ENCODE peak calls at places on chromosomes 2 and 18, in ten cellular contexts. E, M, S, R, Y, H, G, Z, L and V are unnamed samples.

GRCh38 chr18:36808681-36809080 is 20.1 kb downstream of the TPGS2 start:
- DNase-seq in Y (peak), E (no peak), S (peak), Z (no peak), H (peak), G (no peak), R (peak), M (no peak), L (peak), V (no peak)

GRCh38 chr2:193581807-193582206 is 1387.1 kb upstream of the TMEFF2 start:
- DNase-seq in E (no peak), R (no peak), S (no peak), Z (no peak), L (no peak), H (no peak), M (no peak), Y (no peak), G (no peak), V (no peak)

GRCh38 chr2:45953376-45954050 is 302.0 kb downstream of the PRKCE start:
- DNase-seq in G (no peak), E (no peak), H (no peak), L (no peak), M (no peak), R (no peak), S (no peak), Z (no peak), Y (no peak), V (no peak)

GRCh38 chr2:9112079-9112721 is 94.4 kb upstream of the ASAP2 start:
- DNase-seq in Y (peak), Z (peak), S (peak), G (no peak), H (peak), E (peak), R (peak), M (no peak), L (peak), V (peak)

GRCh38 chr2:212797484-212798205 is 259.0 kb upstream of the ERBB4 start:
- DNase-seq in Y (peak), S (no peak), M (no peak), H (no peak), Z (no peak), E (no peak), L (no peak), G (no peak), R (peak), V (no peak)

GRCh38 chr2:188503975-188504374 is 212.3 kb downstream of the GULP1 start:
- DNase-seq in G (no peak), E (no peak), Z (no peak), H (no peak), R (no peak), S (no peak), L (no peak), M (no peak), Y (no peak), V (no peak)

GRCh38 chr2:134766583-134766982 is 47.8 kb upstream of the TMEM163 start:
- DNase-seq in R (no peak), E (no peak), Y (no peak), Z (no peak), M (no peak), S (no peak), H (no peak), L (no peak), G (no peak), V (no peak)

GRCh38 chr2:73292906-73293533 is 328 bp downstream of the EGR4 start:
- DNase-seq in H (no peak), R (no peak), E (no peak), Y (no peak), M (no peak), S (no peak), Z (no peak), G (no peak), L (no peak), V (no peak)

GRCh38 chr2:233399306-233400225 is 45.3 kb downstream of the DGKD start:
- DNase-seq in L (no peak), Y (no peak), Z (no peak), G (no peak), M (no peak), E (no peak), R (no peak), S (no peak), H (no peak), V (no peak)

GRCh38 chr2:44970846-44971450 is 29.4 kb downstream of the SIX3 start:
- DNase-seq in R (peak), G (no peak), E (no peak), S (no peak), M (no peak), Y (peak), H (peak), L (no peak), Z (no peak), V (no peak)

GRCh38 chr18:54742654-54743053 is 85.6 kb upstream of the RAB27B start:
- DNase-seq in Y (peak), L (no peak), Z (no peak), E (peak), R (peak), S (peak), H (peak), G (no peak), M (no peak), V (peak)

GRCh38 chr2:37324786-37325624 is at the start of gene PRKD3:
- DNase-seq in M (peak), Y (peak), S (no peak), Z (no peak), R (peak), L (peak), G (peak), E (no peak), H (no peak), V (no peak)

GRCh38 chr2:134574610-134575332 is 144.0 kb downstream of the TMEM163 start:
- DNase-seq in S (no peak), H (no peak), M (no peak), G (no peak), R (no peak), L (no peak), E (no peak), Y (no peak), Z (no peak), V (no peak)

GRCh38 chr2:54240515-54241219 is 15.4 kb downstream of the TSPYL6 start:
- DNase-seq in Y (peak), M (no peak), E (no peak), S (peak), Z (no peak), R (peak), H (peak), G (no peak), L (no peak), V (no peak)

GRCh38 chr2:111654829-111655228 is 229.2 kb downstream of the ANAPC1 start:
- DNase-seq in L (no peak), S (no peak), H (no peak), G (no peak), Z (no peak), Y (no peak), R (no peak), E (no peak), M (no peak), V (no peak)

GRCh38 chr2:202541137-202541536 is 93.6 kb upstream of the FAM117B start:
- DNase-seq in Z (no peak), E (no peak), Y (no peak), G (no peak), S (no peak), M (no peak), L (no peak), H (no peak), R (peak), V (no peak)

GRCh38 chr2:218284106-218284811 is 8.0 kb downstream of the TMBIM1 start:
- DNase-seq in R (peak), E (no peak), Z (no peak), H (peak), G (peak), Y (peak), S (no peak), M (no peak), L (no peak), V (no peak)

GRCh38 chr2:134027980-134028379 is 225.9 kb upstream of the MGAT5 start:
- DNase-seq in Y (no peak), G (no peak), M (no peak), Z (no peak), R (no peak), E (no peak), L (no peak), S (no peak), H (no peak), V (no peak)

GRCh38 chr18:79917351-79918088 is 33.9 kb downstream of the SLC66A2 start:
- DNase-seq in H (no peak), E (no peak), M (no peak), R (no peak), L (no peak), Z (no peak), Y (no peak), G (peak), S (no peak), V (peak)

GRCh38 chr18:9365406-9365805 is 30.8 kb downstream of the TWSG1 start:
- DNase-seq in Y (peak), M (no peak), S (no peak), E (no peak), R (no peak), L (no peak), G (no peak), Z (no peak), H (no peak), V (no peak)

GRCh38 chr2:219350938-219351280 is 18.4 kb upstream of the RESP18 start:
- DNase-seq in S (no peak), Y (peak), R (no peak), M (no peak), G (no peak), L (no peak), Z (no peak), E (no peak), H (peak), V (no peak)

GRCh38 chr2:84297155-84297554 is 161.9 kb downstream of the SUCLG1 start:
- DNase-seq in H (no peak), S (no peak), M (no peak), E (no peak), Y (no peak), L (peak), R (no peak), Z (peak), G (no peak), V (no peak)

GRCh38 chr2:168348076-168348475 is 100.7 kb upstream of the STK39 start:
- DNase-seq in L (no peak), Y (peak), G (no peak), S (no peak), H (peak), E (no peak), M (peak), R (peak), Z (no peak), V (no peak)

GRCh38 chr2:118224144-118224887 is 136.0 kb downstream of the INSIG2 start:
- DNase-seq in E (no peak), R (no peak), Z (no peak), Y (no peak), H (no peak), G (peak), L (no peak), S (no peak), M (peak), V (no peak)

GRCh38 chr2:74481961-74482800 is 617 bp downstream of the CCDC142 start:
- DNase-seq in L (no peak), Y (no peak), H (no peak), G (no peak), M (peak), Z (no peak), S (no peak), R (no peak), E (no peak), V (no peak)

GRCh38 chr2:74735009-74735408 is 81.0 kb downstream of the SEMA4F start:
- DNase-seq in S (no peak), M (no peak), Y (peak), L (no peak), G (no peak), Z (no peak), H (no peak), R (no peak), E (no peak), V (no peak)

GRCh38 chr2:15937105-15937881 is 3.1 kb upstream of the MYCN start:
- DNase-seq in S (no peak), R (no peak), Y (no peak), G (no peak), E (no peak), L (no peak), M (no peak), H (no peak), Z (no peak), V (no peak)

GRCh38 chr2:200578778-200579177 is 7.0 kb upstream of the AOX1 start:
- DNase-seq in Y (peak), M (no peak), S (no peak), E (no peak), R (peak), G (no peak), Z (no peak), H (peak), L (no peak), V (no peak)

GRCh38 chr2:6780765-6781274 is 84.9 kb downstream of the CMPK2 start:
- DNase-seq in M (peak), L (no peak), Y (peak), H (no peak), R (no peak), E (no peak), G (no peak), S (no peak), Z (no peak), V (no peak)

GRCh38 chr2:189302274-189302948 is 122.8 kb upstream of the COL5A2 start:
- DNase-seq in Y (peak), L (peak), Z (peak), E (no peak), R (no peak), S (no peak), M (no peak), G (no peak), H (no peak), V (no peak)

DNA sequence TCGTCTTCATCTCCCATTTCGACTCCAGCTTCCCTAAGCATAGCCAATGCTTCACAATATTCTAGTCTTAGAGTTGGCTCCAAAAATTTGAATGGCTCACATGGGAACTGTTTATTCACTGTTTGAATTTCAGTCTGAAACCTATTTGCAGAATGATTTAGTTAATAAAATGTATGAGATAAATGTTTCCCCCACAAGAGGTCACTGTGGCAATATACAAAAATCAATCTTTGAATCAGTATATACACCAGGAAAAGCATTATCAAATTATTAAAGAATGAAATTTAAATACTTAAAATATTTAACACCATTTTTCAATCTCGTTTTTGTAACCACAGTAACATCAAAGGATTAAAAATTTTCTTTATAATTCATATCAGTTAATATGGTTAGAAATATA is 40.0 kb upstream of the MCM6 start:
- DNase-seq in E (peak), M (no peak), R (peak), S (no peak), L (no peak), H (peak), G (no peak), Y (peak), Z (no peak), V (no peak)
- TF ChIP-seq CTCF in E (no peak), M (peak), R (peak), S (peak), L (peak), H (peak), G (peak), Y (peak), Z (peak), V (no peak)

GRCh38 chr2:11320698-11321492 is 23.5 kb downstream of the ROCK2 start:
- DNase-seq in R (no peak), M (no peak), H (no peak), S (no peak), L (no peak), G (no peak), E (no peak), Y (no peak), Z (no peak), V (no peak)
- TF ChIP-seq CTCF in R (no peak), M (no peak), H (peak), S (no peak), L (peak), G (no peak), E (no peak), Y (peak), Z (no peak), V (no peak)

DNA sequence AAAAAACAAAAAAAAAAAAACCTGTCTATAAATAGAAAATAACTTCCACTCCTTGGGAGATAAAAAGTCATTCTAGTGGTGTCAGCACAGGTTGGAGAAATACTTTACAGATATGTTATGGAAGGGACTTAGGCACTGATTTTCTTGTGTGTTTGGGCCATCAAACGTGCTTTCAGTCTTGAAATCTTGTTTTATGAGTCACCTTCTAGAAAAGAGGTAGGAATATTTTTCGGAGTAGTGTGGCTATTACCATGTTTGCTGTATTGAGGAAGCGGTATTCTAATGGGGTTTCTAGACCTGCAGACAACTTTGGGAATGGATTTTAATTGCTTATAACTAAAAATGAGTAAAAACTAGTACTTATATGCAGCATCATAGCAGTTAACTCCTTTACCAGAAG is 12.0 kb downstream of the HNMT start:
- DNase-seq in L (no peak), E (no peak), S (no peak), H (no peak), R (no peak), G (no peak), Y (no peak), Z (no peak), M (no peak), V (no peak)
- TF ChIP-seq CTCF in L (no peak), E (no peak), S (no peak), H (no peak), R (no peak), G (no peak), Y (no peak), Z (no peak), M (no peak), V (no peak)

DNA sequence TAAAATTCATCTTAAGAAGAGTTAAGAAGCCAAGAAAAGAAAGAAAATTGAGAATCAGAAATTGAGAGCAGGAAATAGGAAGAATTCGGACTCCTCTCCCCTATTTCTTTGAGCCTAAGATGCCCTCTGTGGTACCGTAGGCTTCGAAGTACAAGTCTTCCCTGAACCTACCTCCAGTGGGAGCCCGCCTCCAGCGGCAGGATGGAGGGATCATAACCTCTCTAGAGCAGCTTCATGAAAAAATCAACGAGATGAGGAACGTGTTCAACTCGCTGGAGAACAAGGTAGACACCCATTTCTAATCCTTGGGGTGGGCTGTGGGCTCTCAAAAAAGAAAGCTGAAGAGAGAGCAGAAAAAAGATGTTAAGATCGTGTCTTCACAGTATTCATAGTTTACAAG is 36.3 kb downstream of the ARHGEF33 start:
- DNase-seq in H (no peak), E (no peak), Y (no peak), R (no peak), G (no peak), L (no peak), Z (no peak), M (peak), S (no peak), V (no peak)
- TF ChIP-seq CTCF in H (no peak), E (no peak), Y (no peak), R (peak), G (no peak), L (peak), Z (no peak), M (no peak), S (no peak), V (no peak)

GRCh38 chr2:79985145-79985544 is 319.4 kb downstream of the LRRTM1 start:
- DNase-seq in Z (no peak), E (no peak), H (no peak), R (no peak), L (no peak), G (no peak), S (no peak), Y (no peak), M (no peak), V (no peak)
- TF ChIP-seq CTCF in Z (no peak), E (no peak), H (no peak), R (no peak), L (no peak), G (no peak), S (no peak), Y (no peak), M (no peak), V (no peak)

GRCh38 chr2:63053889-63054725 is 3.5 kb downstream of the OTX1 start:
- DNase-seq in Y (no peak), L (no peak), R (no peak), M (peak), G (no peak), H (no peak), E (no peak), S (no peak), Z (no peak), V (no peak)
- TF ChIP-seq CTCF in Y (peak), L (no peak), R (no peak), M (peak), G (no peak), H (peak), E (peak), S (peak), Z (no peak), V (no peak)

GRCh38 chr2:227595797-227596196 is 2.9 kb upstream of the SCYGR2 start:
- DNase-seq in S (no peak), R (no peak), Y (no peak), H (no peak), L (no peak), Z (no peak), M (no peak), G (no peak), E (no peak), V (no peak)
- TF ChIP-seq CTCF in S (no peak), R (no peak), Y (no peak), H (no peak), L (no peak), Z (no peak), M (no peak), G (no peak), E (no peak), V (no peak)